ENCODE peak calls at places on chromosome 15, in nine cellular contexts. One of them, this sample, is unnamed.

GRCh38 chr15:57477736-57478522 is 101.6 kb downstream of the CGNL1 start:
- DNase-seq in mucosa of descending colon: no peak
- DNase-seq in MM.1S: no peak
- DNase-seq in glutamatergic neuron: no peak
- DNase-seq in WTC11: no peak
- DNase-seq in brain microvascular endothelial cell: no peak
- DNase-seq in sigmoid colon: no peak
- DNase-seq in astrocyte: no peak
- DNase-seq in right lobe of liver: peak; percentile 77
- DNase-seq in this sample: no peak

GRCh38 chr15:43544266-43544665 is 26.9 kb downstream of the MAP1A start:
- DNase-seq in mucosa of descending colon: no peak
- DNase-seq in MM.1S: no peak
- DNase-seq in glutamatergic neuron: no peak
- DNase-seq in WTC11: no peak
- DNase-seq in brain microvascular endothelial cell: no peak
- DNase-seq in sigmoid colon: no peak
- DNase-seq in astrocyte: no peak
- DNase-seq in right lobe of liver: no peak
- DNase-seq in this sample: no peak

GRCh38 chr15:29130461-29130860 is 139.2 kb downstream of the NSMCE3 start:
- DNase-seq in mucosa of descending colon: no peak
- DNase-seq in MM.1S: no peak
- DNase-seq in glutamatergic neuron: no peak
- DNase-seq in WTC11: peak; percentile 0
- DNase-seq in brain microvascular endothelial cell: no peak
- DNase-seq in sigmoid colon: no peak
- DNase-seq in astrocyte: no peak
- DNase-seq in right lobe of liver: no peak
- DNase-seq in this sample: no peak

GRCh38 chr15:36109943-36110658 is 469.3 kb upstream of the CDIN1 start:
- DNase-seq in mucosa of descending colon: peak; percentile 21
- DNase-seq in MM.1S: no peak
- DNase-seq in glutamatergic neuron: no peak
- DNase-seq in WTC11: no peak
- DNase-seq in brain microvascular endothelial cell: peak; percentile 30
- DNase-seq in sigmoid colon: no peak
- DNase-seq in astrocyte: peak; percentile 88
- DNase-seq in right lobe of liver: no peak
- DNase-seq in this sample: no peak

GRCh38 chr15:26572606-26573350 is 200.1 kb downstream of the GABRB3 start:
- DNase-seq in mucosa of descending colon: no peak
- DNase-seq in MM.1S: no peak
- DNase-seq in glutamatergic neuron: no peak
- DNase-seq in WTC11: no peak
- DNase-seq in brain microvascular endothelial cell: no peak
- DNase-seq in sigmoid colon: no peak
- DNase-seq in astrocyte: no peak
- DNase-seq in right lobe of liver: no peak
- DNase-seq in this sample: no peak

GRCh38 chr15:78322724-78323395 is 17.3 kb upstream of the CRABP1 start:
- DNase-seq in mucosa of descending colon: no peak
- DNase-seq in MM.1S: no peak
- DNase-seq in glutamatergic neuron: no peak
- DNase-seq in WTC11: no peak
- DNase-seq in brain microvascular endothelial cell: no peak
- DNase-seq in sigmoid colon: no peak
- DNase-seq in astrocyte: no peak
- DNase-seq in right lobe of liver: no peak
- DNase-seq in this sample: no peak

GRCh38 chr15:52567886-52568568 is 803 bp downstream of the ARPP19 start:
- DNase-seq in mucosa of descending colon: peak; percentile 63
- DNase-seq in MM.1S: peak; percentile 46
- DNase-seq in glutamatergic neuron: no peak
- DNase-seq in WTC11: peak; percentile 29
- DNase-seq in brain microvascular endothelial cell: no peak
- DNase-seq in sigmoid colon: no peak
- DNase-seq in astrocyte: no peak
- DNase-seq in right lobe of liver: peak; percentile 57
- DNase-seq in this sample: no peak

GRCh38 chr15:76252249-76252648 is 59.0 kb downstream of the ETFA start:
- DNase-seq in mucosa of descending colon: no peak
- DNase-seq in MM.1S: no peak
- DNase-seq in glutamatergic neuron: no peak
- DNase-seq in WTC11: no peak
- DNase-seq in brain microvascular endothelial cell: no peak
- DNase-seq in sigmoid colon: no peak
- DNase-seq in astrocyte: no peak
- DNase-seq in right lobe of liver: no peak
- DNase-seq in this sample: no peak

GRCh38 chr15:67013696-67014095 is 51.7 kb upstream of the SMAD3 start:
- DNase-seq in mucosa of descending colon: no peak
- DNase-seq in MM.1S: no peak
- DNase-seq in glutamatergic neuron: no peak
- DNase-seq in WTC11: peak; percentile 55
- DNase-seq in brain microvascular endothelial cell: peak; percentile 56
- DNase-seq in sigmoid colon: no peak
- DNase-seq in astrocyte: peak; percentile 90
- DNase-seq in right lobe of liver: no peak
- DNase-seq in this sample: no peak

GRCh38 chr15:34109775-34110663 is 8.1 kb downstream of the PGBD4 start:
- DNase-seq in mucosa of descending colon: peak; percentile 15
- DNase-seq in MM.1S: no peak
- DNase-seq in glutamatergic neuron: no peak
- DNase-seq in WTC11: no peak
- DNase-seq in brain microvascular endothelial cell: peak; percentile 29
- DNase-seq in sigmoid colon: no peak
- DNase-seq in astrocyte: peak; percentile 6
- DNase-seq in right lobe of liver: no peak
- DNase-seq in this sample: no peak
- TF ChIP-seq CTCF in mucosa of descending colon: no peak
- TF ChIP-seq CTCF in MM.1S: peak; percentile 56
- TF ChIP-seq CTCF in glutamatergic neuron: peak; percentile 68
- TF ChIP-seq CTCF in WTC11: peak; percentile 49
- TF ChIP-seq CTCF in brain microvascular endothelial cell: peak; percentile 75
- TF ChIP-seq CTCF in sigmoid colon: peak; percentile 10
- TF ChIP-seq CTCF in astrocyte: peak; percentile 81
- TF ChIP-seq CTCF in right lobe of liver: peak; percentile 67
- TF ChIP-seq CTCF in this sample: peak; percentile 68

GRCh38 chr15:68849477-68849876 is 28.8 kb upstream of the ANP32A start:
- DNase-seq in mucosa of descending colon: no peak
- DNase-seq in MM.1S: no peak
- DNase-seq in glutamatergic neuron: no peak
- DNase-seq in WTC11: no peak
- DNase-seq in brain microvascular endothelial cell: no peak
- DNase-seq in sigmoid colon: no peak
- DNase-seq in astrocyte: no peak
- DNase-seq in right lobe of liver: no peak
- DNase-seq in this sample: no peak

GRCh38 chr15:68842958-68843357 is 22.3 kb upstream of the ANP32A start:
- DNase-seq in mucosa of descending colon: no peak
- DNase-seq in MM.1S: no peak
- DNase-seq in glutamatergic neuron: no peak
- DNase-seq in WTC11: no peak
- DNase-seq in brain microvascular endothelial cell: no peak
- DNase-seq in sigmoid colon: no peak
- DNase-seq in astrocyte: no peak
- DNase-seq in right lobe of liver: no peak
- DNase-seq in this sample: no peak

GRCh38 chr15:68846851-68847439 is 26.2 kb upstream of the ANP32A start:
- DNase-seq in mucosa of descending colon: no peak
- DNase-seq in MM.1S: no peak
- DNase-seq in glutamatergic neuron: no peak
- DNase-seq in WTC11: no peak
- DNase-seq in brain microvascular endothelial cell: no peak
- DNase-seq in sigmoid colon: no peak
- DNase-seq in astrocyte: no peak
- DNase-seq in right lobe of liver: no peak
- DNase-seq in this sample: no peak

GRCh38 chr15:68843425-68844311 is 23.0 kb upstream of the ANP32A start:
- DNase-seq in mucosa of descending colon: peak; percentile 14
- DNase-seq in MM.1S: peak; percentile 57
- DNase-seq in glutamatergic neuron: peak; percentile 63
- DNase-seq in WTC11: peak; percentile 65
- DNase-seq in brain microvascular endothelial cell: peak; percentile 1
- DNase-seq in sigmoid colon: no peak
- DNase-seq in astrocyte: peak; percentile 6
- DNase-seq in right lobe of liver: peak; percentile 32
- DNase-seq in this sample: no peak

DNA sequence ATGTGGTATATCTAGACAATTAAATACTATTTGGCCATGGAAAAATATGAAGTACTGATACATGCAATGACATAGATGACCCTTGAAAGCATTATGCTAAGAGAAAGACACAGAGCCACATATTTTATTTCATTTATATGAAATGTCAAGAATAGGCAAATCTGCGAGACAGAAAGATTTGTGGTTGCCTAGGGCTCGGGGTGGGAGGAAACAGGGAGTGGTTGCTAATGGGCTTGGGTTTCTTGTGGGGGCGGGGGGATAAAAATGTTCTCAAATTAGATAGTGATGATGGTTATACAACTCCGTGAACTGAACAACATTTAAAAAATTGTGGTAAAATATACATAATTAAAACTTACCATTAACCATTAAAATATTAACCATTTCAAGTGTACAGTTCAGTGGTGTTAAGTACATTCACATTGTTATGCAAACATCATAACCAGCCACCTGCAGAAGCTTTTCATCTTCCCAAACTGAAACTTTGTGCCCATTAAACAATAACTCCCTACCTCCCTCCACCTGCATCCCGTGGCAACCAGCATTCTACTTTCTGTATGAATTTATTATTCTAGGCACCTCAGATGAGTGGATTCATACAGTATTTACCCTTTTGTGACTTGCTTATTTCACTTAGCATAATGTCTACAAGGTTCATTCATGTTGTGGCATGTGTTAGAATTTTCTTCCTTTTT is 24.3 kb upstream of the ANP32A start:
- DNase-seq in mucosa of descending colon: no peak
- DNase-seq in MM.1S: peak; percentile 58
- DNase-seq in glutamatergic neuron: no peak
- DNase-seq in WTC11: no peak
- DNase-seq in brain microvascular endothelial cell: no peak
- DNase-seq in sigmoid colon: no peak
- DNase-seq in astrocyte: no peak
- DNase-seq in right lobe of liver: no peak
- DNase-seq in this sample: no peak
- TF ChIP-seq CTCF in mucosa of descending colon: no peak
- TF ChIP-seq CTCF in MM.1S: no peak
- TF ChIP-seq CTCF in glutamatergic neuron: no peak
- TF ChIP-seq CTCF in WTC11: no peak
- TF ChIP-seq CTCF in brain microvascular endothelial cell: no peak
- TF ChIP-seq CTCF in sigmoid colon: no peak
- TF ChIP-seq CTCF in astrocyte: no peak
- TF ChIP-seq CTCF in right lobe of liver: no peak
- TF ChIP-seq CTCF in this sample: no peak

DNA sequence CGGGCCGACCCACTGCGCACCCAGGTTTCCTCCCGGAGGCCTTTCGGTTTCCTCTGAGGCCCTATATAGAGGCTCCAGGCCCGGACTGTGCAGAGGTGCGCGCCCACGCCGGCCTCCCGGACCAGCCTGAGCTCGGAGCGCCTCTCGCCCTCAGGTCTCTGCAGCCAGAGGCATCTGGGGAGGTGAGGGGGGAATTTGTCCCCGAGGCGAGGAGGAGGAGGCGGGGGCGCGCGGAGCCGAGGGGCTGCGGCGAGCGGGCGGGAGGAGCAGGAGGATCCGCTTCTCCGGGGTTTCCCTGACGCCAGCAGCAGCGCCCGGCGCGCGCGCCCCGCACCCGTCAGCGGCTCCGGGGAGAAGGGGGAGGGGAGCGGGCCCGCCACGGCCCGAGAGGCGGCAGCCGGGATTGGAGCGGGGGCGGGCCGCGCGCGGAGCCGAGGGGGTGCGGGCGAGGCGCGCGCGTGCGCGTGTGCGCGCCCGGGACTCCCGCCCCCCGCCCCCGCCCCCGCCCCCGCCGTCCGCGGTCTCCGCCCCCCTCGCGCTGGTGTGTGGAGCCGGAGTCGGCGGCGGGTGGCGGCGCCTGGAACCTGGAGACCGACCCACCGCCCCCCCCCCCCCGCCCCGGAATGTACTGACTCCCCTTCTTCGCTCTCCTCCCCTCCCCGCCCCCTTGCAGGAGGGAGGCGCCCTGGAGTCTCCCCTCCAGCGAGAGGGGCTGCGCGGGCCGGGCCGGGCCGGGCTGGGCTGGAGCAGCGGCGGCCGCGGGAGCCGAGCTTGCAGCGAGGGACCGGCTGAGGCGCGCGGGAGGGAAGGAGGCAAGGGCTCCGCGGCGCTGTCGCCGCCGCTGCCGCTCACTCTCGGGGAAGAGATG is at the start of gene NEO1:
- DNase-seq in mucosa of descending colon: peak; percentile 89
- DNase-seq in MM.1S: peak; percentile 87
- DNase-seq in glutamatergic neuron: peak; percentile 97
- DNase-seq in WTC11: peak; percentile 91
- DNase-seq in brain microvascular endothelial cell: peak; percentile 45
- DNase-seq in sigmoid colon: peak; percentile 94
- DNase-seq in astrocyte: peak; percentile 56
- DNase-seq in right lobe of liver: peak; percentile 90
- DNase-seq in this sample: peak; percentile 94
- TF ChIP-seq CTCF in mucosa of descending colon: no peak
- TF ChIP-seq CTCF in MM.1S: no peak
- TF ChIP-seq CTCF in glutamatergic neuron: no peak
- TF ChIP-seq CTCF in WTC11: no peak
- TF ChIP-seq CTCF in brain microvascular endothelial cell: no peak
- TF ChIP-seq CTCF in sigmoid colon: no peak
- TF ChIP-seq CTCF in astrocyte: no peak
- TF ChIP-seq CTCF in right lobe of liver: no peak
- TF ChIP-seq CTCF in this sample: no peak

GRCh38 chr15:64149424-64150235 is 1.9 kb upstream of the SNX22 start:
- DNase-seq in mucosa of descending colon: no peak
- DNase-seq in MM.1S: peak; percentile 40
- DNase-seq in glutamatergic neuron: no peak
- DNase-seq in WTC11: no peak
- DNase-seq in brain microvascular endothelial cell: no peak
- DNase-seq in sigmoid colon: no peak
- DNase-seq in astrocyte: no peak
- DNase-seq in right lobe of liver: no peak
- DNase-seq in this sample: no peak
- TF ChIP-seq CTCF in mucosa of descending colon: no peak
- TF ChIP-seq CTCF in MM.1S: peak; percentile 39
- TF ChIP-seq CTCF in glutamatergic neuron: no peak
- TF ChIP-seq CTCF in WTC11: no peak
- TF ChIP-seq CTCF in brain microvascular endothelial cell: peak; percentile 42
- TF ChIP-seq CTCF in sigmoid colon: no peak
- TF ChIP-seq CTCF in astrocyte: no peak
- TF ChIP-seq CTCF in right lobe of liver: no peak
- TF ChIP-seq CTCF in this sample: no peak

This sample was measured in mesothelial cell of epicardium.